ENCODE peak calls at places on chromosome 15, in four cellular contexts. P is astrocyte of the spinal cord, S is mucosa of gallbladder, F is H7. B is an unnamed sample.

GRCh38 chr15:85763157-85763556 is 31.6 kb downstream of the KLHL25 start:
- DNase-seq in P (no peak), S (no peak), F (no peak), B (peak)

GRCh38 chr15:90883971-90884718 is at the start of gene FES:
- DNase-seq in P (peak), S (peak), F (peak), B (peak)

GRCh38 chr15:41161736-41162135 is 45.7 kb upstream of the INO80 start:
- DNase-seq in P (no peak), S (no peak), F (no peak), B (no peak)

GRCh38 chr15:36365963-36366362 is 213.5 kb upstream of the CDIN1 start:
- DNase-seq in P (no peak), S (no peak), F (no peak), B (no peak)

GRCh38 chr15:40010681-40011080 is 28.3 kb downstream of the SRP14 start:
- DNase-seq in P (peak), S (no peak), F (no peak), B (peak)

GRCh38 chr15:90340345-90340744 is 11.7 kb upstream of the ZNF774 start:
- DNase-seq in P (no peak), S (no peak), F (peak), B (no peak)

GRCh38 chr15:85755942-85756341 is 38.8 kb downstream of the KLHL25 start:
- DNase-seq in P (no peak), S (no peak), F (peak), B (no peak)

GRCh38 chr15:101167791-101168462 is 83.9 kb downstream of the CHSY1 start:
- DNase-seq in P (peak), S (no peak), F (no peak), B (no peak)